ENCODE peak calls at places on chromosomes 12 and 14, in seven cellular contexts. B is stomach; L is hepatic stellate cell; I is stimulated activated CD4-positive, alpha-beta T cell treated with anti-CD3 and anti-CD28 coated beads, Interleukin-4, amount 100 ng/mL, for 4 hours; J is lower lobe of right lung; E is activated CD4-positive, alpha-beta T cell treated with anti-CD3 and anti-CD28 coated beads, Interleukin-2, amount 10 ng/mL, durations not matched to agents 7 days and 5 days; T is stimulated activated CD8-positive, alpha-beta memory T cell treated with anti-CD3 and anti-CD28 coated beads, Interleukin-2, amount 100 ng/mL, for 1 hour. F is an unnamed sample.

GRCh38 chr14:29548948-29549370 is 378.7 kb downstream of the PRKD1 start:
- DNase-seq in B (no peak), L (peak), I (no peak), J (no peak), E (no peak), T (no peak), F (no peak)

GRCh38 chr14:68986926-68987652 is 8.0 kb upstream of the ACTN1 start:
- DNase-seq in B (no peak), L (no peak), I (peak), J (no peak), E (no peak), T (no peak), F (peak)

GRCh38 chr14:36988989-36989388 is 183.4 kb downstream of the SLC25A21 start:
- DNase-seq in B (no peak), L (no peak), I (no peak), J (no peak), E (no peak), T (no peak), F (no peak)

GRCh38 chr14:44490966-44491365 is 16.1 kb downstream of the FSCB start:
- DNase-seq in B (no peak), L (no peak), I (no peak), J (no peak), E (no peak), T (no peak), F (no peak)

GRCh38 chr14:78598046-78598652 is 428.0 kb downstream of the NRXN3 start:
- DNase-seq in B (peak), L (peak), I (no peak), J (peak), E (peak), T (no peak), F (peak)

GRCh38 chr14:24806061-24806678 is 172.2 kb upstream of the GZMB start:
- DNase-seq in B (peak), L (peak), I (no peak), J (peak), E (peak), T (no peak), F (no peak)

GRCh38 chr14:90383731-90384542 is 12.9 kb upstream of the CALM1 start:
- DNase-seq in B (peak), L (no peak), I (peak), J (peak), E (peak), T (peak), F (peak)

GRCh38 chr12:98653866-98654493 is 8.9 kb downstream of the APAF1 start:
- DNase-seq in B (no peak), L (peak), I (no peak), J (no peak), E (peak), T (no peak), F (no peak)

GRCh38 chr14:95875831-95876768 is 532 bp upstream of the TUNAR start:
- DNase-seq in B (no peak), L (no peak), I (no peak), J (no peak), E (no peak), T (no peak), F (no peak)

GRCh38 chr12:11209098-11209497 is 22.4 kb upstream of the TAS2R42 start:
- DNase-seq in B (no peak), L (no peak), I (no peak), J (no peak), E (no peak), T (no peak), F (no peak)

GRCh38 chr14:72663076-72663487 is 230.8 kb downstream of the DPF3 start:
- DNase-seq in B (no peak), L (no peak), I (no peak), J (no peak), E (no peak), T (no peak), F (no peak)

F was measured in activated naive CD4-positive, alpha-beta T cell treated with anti-CD3 and anti-CD28 coated beads, Interleukin-2, amount 50 U/mL, for 16 hours.